ENCODE peak calls at places on chromosome 16, in four cellular contexts. K is K562, R is upper lobe of right lung, N is lower leg skin. V is an unnamed sample.

GRCh38 chr16:1330931-1331711 is 2.3 kb upstream of the BAIAP3 start:
- DNase-seq in K (no peak), R (no peak), N (no peak), V (no peak)

GRCh38 chr16:84950906-84951305 is 60.4 kb downstream of the ZDHHC7 start:
- DNase-seq in K (peak), R (no peak), N (no peak), V (no peak)

GRCh38 chr16:54930034-54930938 is at the start of gene IRX5:
- DNase-seq in K (peak), R (peak), N (peak), V (no peak)

GRCh38 chr16:566475-567361 is at the start of gene NHLRC4:
- DNase-seq in K (peak), R (no peak), N (peak), V (no peak)

GRCh38 chr16:88384222-88385111 is 1.7 kb downstream of the ZNF469 start:
- DNase-seq in K (no peak), R (peak), N (no peak), V (no peak)

GRCh38 chr16:53372942-53373871 is 61.1 kb upstream of the RBL2 start:
- DNase-seq in K (peak), R (peak), N (no peak), V (no peak)

GRCh38 chr16:11612110-11612981 is 25.6 kb upstream of the LITAF start:
- DNase-seq in K (peak), R (peak), N (no peak), V (no peak)

GRCh38 chr16:2039286-2040030 is 8.2 kb downstream of the NTHL1 start:
- DNase-seq in K (peak), R (peak), N (no peak), V (no peak)

GRCh38 chr16:51408357-51408756 is 257.3 kb upstream of the SALL1 start:
- DNase-seq in K (no peak), R (no peak), N (no peak), V (no peak)

GRCh38 chr16:70665113-70665694 is 18.8 kb downstream of the IL34 start:
- DNase-seq in K (no peak), R (peak), N (no peak), V (no peak)

GRCh38 chr16:67163903-67164558 is 514 bp upstream of the HSF4 start:
- DNase-seq in K (no peak), R (peak), N (peak), V (no peak)

GRCh38 chr16:4087099-4087885 is 28.9 kb downstream of the ADCY9 start:
- DNase-seq in K (no peak), R (no peak), N (peak), V (no peak)

GRCh38 chr16:35188288-35189155 is 1729.1 kb downstream of the TP53TG3F start:
- DNase-seq in K (peak), R (peak), N (peak), V (no peak)

GRCh38 chr16:68416057-68417046 is 32.0 kb downstream of the SMPD3 start:
- DNase-seq in K (no peak), R (no peak), N (no peak), V (no peak)

GRCh38 chr16:13390093-13390985 is 488.9 kb downstream of the SHISA9 start:
- DNase-seq in K (no peak), R (no peak), N (no peak), V (peak)

GRCh38 chr16:50368410-50369132 is at the start of gene BRD7:
- DNase-seq in K (peak), R (peak), N (no peak), V (no peak)

GRCh38 chr16:3166505-3166886 is 21.5 kb upstream of the OR1F1 start:
- DNase-seq in K (no peak), R (no peak), N (no peak), V (no peak)

GRCh38 chr16:67562918-67563707 is 787 bp downstream of the CTCF start:
- DNase-seq in K (peak), R (peak), N (peak), V (no peak)

GRCh38 chr16:80100846-80101451 is 439.8 kb upstream of the DYNLRB2 start:
- DNase-seq in K (no peak), R (no peak), N (no peak), V (no peak)

GRCh38 chr16:55225972-55226542 is 97.9 kb upstream of the IRX6 start:
- DNase-seq in K (no peak), R (no peak), N (no peak), V (no peak)

GRCh38 chr16:2335286-2335895 is 5.1 kb downstream of the ABCA3 start:
- DNase-seq in K (no peak), R (no peak), N (peak), V (no peak)

GRCh38 chr16:4613636-4614570 is 785 bp downstream of the UBALD1 start:
- DNase-seq in K (no peak), R (peak), N (no peak), V (no peak)

GRCh38 chr16:48720266-48720665 is 110.3 kb upstream of the N4BP1 start:
- DNase-seq in K (peak), R (no peak), N (no peak), V (no peak)

GRCh38 chr16:2786061-2786825 is 1.1 kb downstream of the PRSS33 start:
- DNase-seq in K (no peak), R (peak), N (no peak), V (no peak)

GRCh38 chr16:11045441-11045840 is 101.1 kb downstream of the CLEC16A start:
- DNase-seq in K (no peak), R (no peak), N (peak), V (no peak)

GRCh38 chr16:75624921-75625334 is 1.8 kb upstream of the ADAT1 start:
- DNase-seq in K (peak), R (no peak), N (no peak), V (no peak)

GRCh38 chr16:57609541-57610401 is 18.7 kb upstream of the ADGRG1 start:
- DNase-seq in K (no peak), R (peak), N (peak), V (peak)

GRCh38 chr16:11743308-11744074 is 834 bp upstream of the TXNDC11 start:
- DNase-seq in K (peak), R (peak), N (no peak), V (no peak)

GRCh38 chr16:24775455-24775854 is 46.0 kb downstream of the TNRC6A start:
- DNase-seq in K (no peak), R (no peak), N (no peak), V (no peak)

GRCh38 chr16:4103741-4104140 is 12.5 kb downstream of the ADCY9 start:
- DNase-seq in K (no peak), R (no peak), N (no peak), V (no peak)

GRCh38 chr16:27195068-27195741 is 8.1 kb upstream of the KDM8 start:
- DNase-seq in K (no peak), R (no peak), N (no peak), V (no peak)

GRCh38 chr16:31698901-31699300 is 171.2 kb downstream of the AHSP start:
- DNase-seq in K (no peak), R (no peak), N (no peak), V (no peak)

GRCh38 chr16:81945665-81946064 is 65.6 kb downstream of the SDR42E1 start:
- DNase-seq in K (no peak), R (no peak), N (no peak), V (no peak)

GRCh38 chr16:81939164-81940067 is 71.9 kb downstream of the SDR42E1 start:
- DNase-seq in K (peak), R (no peak), N (no peak), V (no peak)

GRCh38 chr16:81938331-81939163 is 72.7 kb downstream of the SDR42E1 start:
- DNase-seq in K (no peak), R (no peak), N (no peak), V (no peak)

GRCh38 chr16:81937305-81938038 is 73.8 kb downstream of the SDR42E1 start:
- DNase-seq in K (no peak), R (no peak), N (no peak), V (no peak)

DNA sequence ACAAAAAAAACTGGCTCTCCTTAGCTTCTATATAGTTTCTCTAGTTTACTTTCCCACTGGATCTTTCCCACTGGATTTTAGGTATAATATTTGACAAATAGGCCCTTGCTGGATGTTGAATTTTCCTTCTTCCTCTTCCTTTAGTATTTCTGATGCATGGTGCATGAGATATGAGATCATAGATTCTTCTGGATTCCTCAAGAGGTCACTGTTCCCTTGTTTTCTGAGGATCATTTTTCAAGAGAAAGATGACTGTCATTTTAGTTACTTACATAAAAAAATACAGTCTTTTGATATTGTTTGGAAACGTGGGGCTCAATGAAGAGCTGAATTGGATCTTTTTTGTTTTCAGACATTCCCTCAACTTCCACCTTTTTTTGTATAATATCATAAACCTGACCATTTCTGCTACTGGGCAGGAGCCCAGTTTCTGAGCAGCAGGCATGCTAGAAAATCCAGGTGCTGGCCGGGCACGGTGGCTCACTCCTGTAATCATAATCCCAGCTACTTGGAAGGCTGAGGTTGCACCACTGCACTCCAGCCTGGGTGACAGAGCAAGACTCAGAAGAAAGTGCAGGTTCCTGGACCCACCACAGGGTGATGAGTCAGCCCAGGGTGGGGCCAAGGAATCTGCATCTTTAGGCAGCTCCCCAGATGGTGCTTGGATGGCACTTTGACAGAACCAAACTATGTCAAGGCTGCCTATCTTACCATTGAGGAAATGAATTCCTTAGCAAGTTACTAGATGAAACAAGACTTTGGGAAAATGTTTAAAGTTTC is 70.3 kb downstream of the SDR42E1 start:
- DNase-seq in K (peak), R (no peak), N (no peak), V (no peak)
- TF ChIP-seq CTCF in K (peak), R (peak), N (no peak), V (no peak)

DNA sequence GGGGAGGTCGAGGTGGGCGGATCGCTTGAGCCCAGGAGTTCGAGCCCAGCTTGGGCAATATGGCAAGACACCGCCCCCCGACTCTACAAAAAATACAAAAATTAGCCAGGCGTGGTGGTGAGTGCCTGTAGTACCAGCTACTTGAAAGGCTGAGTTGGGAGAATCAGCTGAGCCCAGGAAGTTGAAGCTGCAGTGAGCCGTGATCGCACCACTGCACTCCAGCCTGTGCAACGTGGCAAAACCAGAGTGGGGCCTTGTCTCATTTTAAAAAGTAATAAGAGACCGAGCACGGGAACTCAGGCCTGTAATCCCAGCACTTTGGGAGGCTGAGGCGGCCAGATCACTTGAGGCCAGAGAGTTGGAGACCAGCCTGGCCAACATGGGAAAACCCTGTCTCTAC is 24.4 kb upstream of the ABCC1 start:
- DNase-seq in K (no peak), R (peak), N (no peak), V (no peak)
- TF ChIP-seq CTCF in K (no peak), R (no peak), N (no peak), V (no peak)

DNA sequence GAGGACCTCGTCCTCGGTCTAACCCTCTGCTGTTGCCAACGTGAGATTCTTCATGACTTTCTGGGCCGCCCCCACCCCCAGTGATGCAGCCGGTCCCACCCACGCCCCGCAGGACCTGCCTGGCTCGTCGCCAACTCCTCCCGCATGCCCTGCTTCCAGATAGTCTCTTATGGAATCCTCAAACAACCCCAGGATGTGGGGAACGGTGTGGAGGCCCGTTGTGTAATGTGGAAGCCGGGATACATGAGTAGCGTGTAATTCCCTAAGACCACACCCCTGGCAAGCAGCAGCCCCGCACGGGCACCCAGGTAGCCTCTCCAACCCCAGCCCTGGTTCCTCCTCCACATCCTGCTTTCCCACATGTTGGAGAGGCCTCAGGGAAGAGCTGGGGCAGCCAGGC is 275.9 kb downstream of the C16orf95 start:
- DNase-seq in K (no peak), R (peak), N (no peak), V (no peak)
- TF ChIP-seq CTCF in K (no peak), R (no peak), N (no peak), V (no peak)

GRCh38 chr16:73232555-73233422 is 184.9 kb upstream of the ZFHX3 start:
- DNase-seq in K (peak), R (no peak), N (no peak), V (no peak)
- TF ChIP-seq CTCF in K (no peak), R (no peak), N (no peak), V (no peak)

GRCh38 chr16:20944861-20945390 is 44.4 kb downstream of the LYRM1 start:
- DNase-seq in K (peak), R (no peak), N (no peak), V (no peak)
- TF ChIP-seq CTCF in K (no peak), R (no peak), N (no peak), V (no peak)

DNA sequence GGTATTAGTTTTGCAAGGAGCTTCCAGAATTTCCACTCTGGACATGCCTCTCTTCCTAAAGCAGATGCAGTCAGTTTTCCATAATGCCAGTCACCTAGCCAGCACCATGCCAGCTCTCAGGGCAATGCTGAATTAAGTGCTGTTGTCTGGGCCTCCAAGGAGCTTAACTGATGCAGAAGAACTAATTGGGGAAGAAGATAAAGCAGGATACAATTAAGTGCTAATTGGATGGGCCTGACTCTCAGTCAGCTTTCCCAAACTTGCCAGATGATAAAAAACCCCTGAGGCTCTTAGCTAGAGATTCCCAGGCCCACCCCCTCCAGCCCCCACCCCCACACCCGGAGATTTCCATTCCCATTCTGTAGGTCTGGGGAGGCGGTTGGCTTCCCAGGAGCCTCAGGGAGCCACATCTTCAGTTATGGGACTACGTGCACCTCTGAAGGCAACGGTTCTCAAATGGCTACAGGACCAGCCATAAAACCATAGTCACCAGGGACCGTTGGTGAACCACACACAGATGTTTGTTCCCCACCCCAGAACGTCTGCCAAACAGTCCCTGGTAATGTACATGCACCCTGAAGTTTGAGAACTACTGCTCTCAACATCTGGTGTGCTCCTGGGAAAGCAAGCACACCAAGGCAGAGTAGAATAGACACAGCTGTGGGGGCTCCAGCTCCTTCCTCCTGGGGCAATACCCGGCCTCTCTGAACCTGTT is 499.1 kb upstream of the CDH5 start:
- DNase-seq in K (no peak), R (no peak), N (no peak), V (no peak)
- TF ChIP-seq CTCF in K (no peak), R (no peak), N (no peak), V (no peak)

DNA sequence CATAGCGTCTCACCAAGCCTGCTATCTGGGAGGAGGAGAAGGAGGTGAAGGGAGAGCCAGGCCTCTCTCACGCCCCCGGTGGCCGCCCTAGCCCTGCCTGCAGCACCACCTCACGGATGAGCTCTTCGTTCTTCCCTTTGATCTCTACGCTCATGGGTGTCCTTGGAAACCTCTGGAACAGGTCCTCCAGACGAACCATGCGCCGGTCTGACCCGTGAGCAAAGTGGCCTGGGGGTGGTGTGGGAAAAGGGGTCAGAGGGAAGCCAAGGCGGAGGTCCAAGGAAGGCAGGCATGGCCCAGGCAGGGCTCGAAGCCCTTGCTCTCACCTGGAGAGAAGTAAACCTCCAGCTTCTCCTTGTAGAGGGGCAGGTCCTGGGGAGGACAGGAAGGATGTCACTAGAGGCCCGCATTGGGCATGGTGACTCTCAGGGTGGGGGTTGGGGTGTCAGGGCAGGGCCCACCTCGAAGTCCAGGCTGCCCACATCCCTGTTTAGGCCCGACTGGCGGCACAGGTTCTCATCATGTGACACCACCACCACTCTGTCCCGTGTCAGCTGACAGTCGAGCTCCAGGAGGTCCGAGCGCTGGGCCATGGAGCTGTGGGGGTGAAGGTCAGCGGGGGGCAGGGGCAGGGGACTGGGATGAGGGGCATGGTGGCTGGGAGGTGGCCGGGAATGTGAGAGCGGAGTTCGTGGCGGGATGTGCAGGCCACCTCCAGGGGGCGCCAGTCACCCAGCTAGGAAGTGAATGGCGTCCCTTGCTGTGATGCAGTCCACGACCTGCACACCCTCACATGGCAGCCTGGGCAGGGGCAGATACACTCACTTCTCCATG is 923 bp downstream of the GDPD3 start:
- DNase-seq in K (peak), R (peak), N (peak), V (no peak)
- TF ChIP-seq CTCF in K (peak), R (peak), N (peak), V (peak)